ENCODE peak calls at places on chromosomes 1 and 21, in six cellular contexts. R, W, X, K, A and N are unnamed samples.

GRCh38 chr1:203422656-203423055 is 53.0 kb upstream of the PRELP start:
- DNase-seq in R (no peak), X (no peak), W (no peak), A (peak), K (no peak), N (no peak)

GRCh38 chr1:84715620-84716019 is 25.4 kb upstream of the SSX2IP start:
- DNase-seq in R (no peak), X (no peak), W (peak), A (no peak), K (no peak), N (no peak)

GRCh38 chr1:108113496-108113895 is 86.6 kb downstream of the SLC25A24 start:
- DNase-seq in W (no peak), X (no peak), R (no peak), K (no peak), A (no peak), N (no peak)

GRCh38 chr1:97621955-97622354 is 298.9 kb downstream of the DPYD start:
- DNase-seq in K (no peak), W (no peak), A (no peak), R (no peak), X (no peak), N (no peak)

GRCh38 chr1:234726359-234726836 is 116.4 kb upstream of the IRF2BP2 start:
- DNase-seq in W (no peak), K (no peak), A (no peak), X (no peak), R (no peak), N (peak)

GRCh38 chr1:62905309-62905708 is 121.4 kb downstream of the ATG4C start:
- DNase-seq in A (no peak), X (no peak), K (no peak), W (no peak), R (no peak), N (no peak)

GRCh38 chr1:245378352-245379144 is 223.8 kb downstream of the KIF26B start:
- DNase-seq in X (no peak), K (peak), A (no peak), R (no peak), W (no peak), N (no peak)

GRCh38 chr1:151134396-151134795 is 12.0 kb downstream of the SEMA6C start:
- DNase-seq in X (no peak), K (no peak), A (no peak), W (no peak), R (peak), N (peak)

GRCh38 chr1:165353731-165354671 is 2.5 kb downstream of the LMX1A start:
- DNase-seq in K (no peak), R (no peak), W (no peak), X (no peak), A (no peak), N (no peak)

GRCh38 chr1:171103862-171104261 is 13.2 kb downstream of the FMO3 start:
- DNase-seq in X (no peak), A (no peak), W (no peak), K (no peak), R (no peak), N (no peak)

GRCh38 chr21:31557956-31558838 is 101.3 kb upstream of the SOD1 start:
- DNase-seq in X (no peak), W (no peak), K (peak), R (no peak), A (no peak), N (no peak)

GRCh38 chr1:111818546-111818945 is 62.8 kb downstream of the DDX20 start:
- DNase-seq in X (no peak), R (no peak), K (no peak), W (no peak), A (no peak), N (no peak)

GRCh38 chr1:22832414-22832786 is 121.8 kb downstream of the EPHB2 start:
- DNase-seq in K (no peak), X (no peak), R (no peak), A (no peak), W (no peak), N (no peak)

GRCh38 chr21:16159971-16160350 is 430.2 kb downstream of the USP25 start:
- DNase-seq in R (no peak), W (no peak), K (no peak), X (no peak), A (no peak), N (no peak)

GRCh38 chr1:67882196-67882958 is 49.1 kb upstream of the GNG12 start:
- DNase-seq in A (no peak), K (no peak), X (no peak), R (no peak), W (no peak), N (no peak)

GRCh38 chr1:212242288-212242984 is 42.8 kb upstream of the PPP2R5A start:
- DNase-seq in R (no peak), K (no peak), X (no peak), W (peak), A (no peak), N (no peak)

GRCh38 chr1:3313579-3313955 is 140.9 kb upstream of the ARHGEF16 start:
- DNase-seq in A (no peak), K (no peak), R (peak), X (peak), W (no peak), N (peak)

GRCh38 chr1:3285341-3285740 is 169.1 kb upstream of the ARHGEF16 start:
- DNase-seq in K (no peak), X (no peak), W (no peak), A (no peak), R (no peak), N (no peak)

GRCh38 chr1:110726755-110727154 is 52.0 kb upstream of the KCNA3 start:
- DNase-seq in W (no peak), A (no peak), R (no peak), K (no peak), X (no peak), N (no peak)

GRCh38 chr1:162922196-162922595 is 61.2 kb upstream of the CCDC190 start:
- DNase-seq in X (no peak), K (no peak), R (no peak), A (no peak), W (no peak), N (no peak)

GRCh38 chr1:227728892-227729143 is 6.3 kb downstream of the JMJD4 start:
- DNase-seq in X (no peak), A (no peak), K (no peak), R (no peak), W (no peak), N (no peak)

GRCh38 chr21:38151021-38151645 is 105.7 kb upstream of the KCNJ15 start:
- DNase-seq in K (no peak), A (no peak), X (no peak), W (no peak), R (no peak), N (no peak)

GRCh38 chr1:91582431-91582921 is 81.8 kb downstream of the CDC7 start:
- DNase-seq in X (no peak), R (no peak), K (no peak), W (no peak), A (peak), N (peak)

GRCh38 chr1:103371234-103371633 is 154.3 kb upstream of the RNPC3 start:
- DNase-seq in X (no peak), R (no peak), K (no peak), W (no peak), A (no peak), N (peak)

GRCh38 chr1:108646661-108647269 is 14.1 kb downstream of the HENMT1 start:
- DNase-seq in A (peak), W (peak), R (peak), X (peak), K (peak), N (peak)

GRCh38 chr21:32248616-32249550 is 30.0 kb downstream of the MIS18A start:
- DNase-seq in K (no peak), R (no peak), W (no peak), A (peak), X (no peak), N (no peak)

GRCh38 chr1:225750865-225751824 is 26.5 kb upstream of the SRP9 start:
- DNase-seq in K (no peak), W (no peak), R (no peak), X (no peak), A (no peak), N (no peak)

GRCh38 chr1:225772323-225772768 is 5.3 kb upstream of the SRP9 start:
- DNase-seq in K (peak), R (peak), X (peak), A (peak), W (peak), N (peak)

GRCh38 chr1:206935491-206936067 is 10.7 kb downstream of the PIGR start:
- DNase-seq in X (no peak), W (peak), R (no peak), K (peak), A (peak), N (no peak)

GRCh38 chr1:150692720-150693119 is 4.2 kb downstream of the GOLPH3L start:
- DNase-seq in W (no peak), R (no peak), A (no peak), K (no peak), X (no peak), N (no peak)

GRCh38 chr1:210072129-210072528 is 134.1 kb downstream of the SYT14 start:
- DNase-seq in X (no peak), W (no peak), K (no peak), A (no peak), R (no peak), N (no peak)

GRCh38 chr1:238063454-238063853 is 172.7 kb upstream of the ZP4 start:
- DNase-seq in R (no peak), X (no peak), A (no peak), W (no peak), K (no peak), N (no peak)